ENCODE peak calls at places on chromosomes 12 and 14, in four cellular contexts. W is SJSA1, Q is thyroid gland, G is right cardiac atrium. M is an unnamed sample. For H3K9me3, the result is how much of the 10 kb centered on the place peaks cover.

GRCh38 chr12:29782821-29783772 is 645 bp downstream of the TMTC1 start:
- DNase-seq in W (no peak), Q (peak), G (peak), M (no peak)

GRCh38 chr12:54384591-54385041 is at the start of gene ZNF385A:
- DNase-seq in W (no peak), Q (peak), G (peak), M (no peak)

GRCh38 chr14:95935228-95935822 is 58.7 kb downstream of the TUNAR start:
- DNase-seq in W (no peak), Q (peak), G (no peak), M (peak)

GRCh38 chr14:102605026-102605425 is 12.6 kb downstream of the RCOR1 start:
- DNase-seq in W (no peak), Q (peak), G (no peak), M (no peak)

GRCh38 chr12:87253157-87253556 is 776.0 kb downstream of the C12orf50 start:
- DNase-seq in W (no peak), Q (no peak), G (peak), M (no peak)

GRCh38 chr12:6264402-6265037 is 46.0 kb upstream of the PLEKHG6 start:
- DNase-seq in W (no peak), Q (peak), G (no peak), M (no peak)

GRCh38 chr12:91778091-91778819 is 367.4 kb downstream of the BTG1 start:
- DNase-seq in W (no peak), Q (peak), G (no peak), M (peak)

GRCh38 chr14:40010961-40011360 is 578.7 kb upstream of the FBXO33 start:
- DNase-seq in W (no peak), Q (no peak), G (no peak), M (no peak)

GRCh38 chr12:65618574-65618973 is 205.7 kb upstream of the HMGA2 start:
- DNase-seq in W (no peak), Q (no peak), G (no peak), M (no peak)

GRCh38 chr12:80186727-80187217 is 87.4 kb downstream of the OTOGL start:
- DNase-seq in W (peak), Q (peak), G (peak), M (peak)

GRCh38 chr14:99966912-99967311 is 98.3 kb upstream of the EVL start:
- DNase-seq in W (no peak), Q (peak), G (peak), M (no peak)

GRCh38 chr12:109304485-109304884 is 4.6 kb downstream of the FOXN4 start:
- DNase-seq in W (no peak), Q (no peak), G (no peak), M (no peak)

GRCh38 chr14:89242871-89243270 is 174.2 kb downstream of the FOXN3 start:
- DNase-seq in W (no peak), Q (no peak), G (no peak), M (no peak)

GRCh38 chr12:64685076-64685475 is 74.1 kb downstream of the GNS start:
- DNase-seq in W (no peak), Q (no peak), G (no peak), M (no peak)

GRCh38 chr14:70265422-70265821 is 76.7 kb upstream of the SLC8A3 start:
- DNase-seq in W (no peak), Q (no peak), G (no peak), M (no peak)

GRCh38 chr12:67442347-67442841 is 173.2 kb downstream of the CAND1 start:
- DNase-seq in W (peak), Q (peak), G (peak), M (no peak)

GRCh38 chr12:88291498-88292131 is 149.5 kb downstream of the TMTC3 start:
- DNase-seq in W (no peak), Q (no peak), G (no peak), M (no peak)

GRCh38 chr12:66352197-66352596 is 49.9 kb downstream of the HELB start:
- DNase-seq in W (no peak), Q (peak), G (peak), M (no peak)

GRCh38 chr12:38555620-38556596 is 239.3 kb downstream of the ALG10B start:
- DNase-seq in W (no peak), Q (no peak), G (no peak), M (no peak)

GRCh38 chr12:98820005-98820404 is 174.9 kb downstream of the APAF1 start:
- DNase-seq in W (no peak), Q (no peak), G (no peak), M (no peak)

GRCh38 chr12:85279449-85280137 is 427 bp upstream of the ALX1 start:
- DNase-seq in W (peak), Q (peak), G (peak), M (no peak)

GRCh38 chr12:52715416-52715815 is 12.1 kb upstream of the KRT77 start:
- DNase-seq in W (no peak), Q (peak), G (no peak), M (no peak)

GRCh38 chr14:92635896-92636295 is 112.5 kb downstream of the LGMN start:
- DNase-seq in W (no peak), Q (no peak), G (no peak), M (no peak)

GRCh38 chr12:93616584-93617101 is 44.2 kb downstream of the SOCS2 start:
- DNase-seq in W (peak), Q (no peak), G (no peak), M (no peak)

GRCh38 chr14:102848830-102849521 is 71.7 kb downstream of the TRAF3 start:
- DNase-seq in W (no peak), Q (peak), G (peak), M (no peak)

GRCh38 chr12:54765652-54766051 is 88.7 kb upstream of the MUCL1 start:
- DNase-seq in W (no peak), Q (no peak), G (no peak), M (no peak)

DNA sequence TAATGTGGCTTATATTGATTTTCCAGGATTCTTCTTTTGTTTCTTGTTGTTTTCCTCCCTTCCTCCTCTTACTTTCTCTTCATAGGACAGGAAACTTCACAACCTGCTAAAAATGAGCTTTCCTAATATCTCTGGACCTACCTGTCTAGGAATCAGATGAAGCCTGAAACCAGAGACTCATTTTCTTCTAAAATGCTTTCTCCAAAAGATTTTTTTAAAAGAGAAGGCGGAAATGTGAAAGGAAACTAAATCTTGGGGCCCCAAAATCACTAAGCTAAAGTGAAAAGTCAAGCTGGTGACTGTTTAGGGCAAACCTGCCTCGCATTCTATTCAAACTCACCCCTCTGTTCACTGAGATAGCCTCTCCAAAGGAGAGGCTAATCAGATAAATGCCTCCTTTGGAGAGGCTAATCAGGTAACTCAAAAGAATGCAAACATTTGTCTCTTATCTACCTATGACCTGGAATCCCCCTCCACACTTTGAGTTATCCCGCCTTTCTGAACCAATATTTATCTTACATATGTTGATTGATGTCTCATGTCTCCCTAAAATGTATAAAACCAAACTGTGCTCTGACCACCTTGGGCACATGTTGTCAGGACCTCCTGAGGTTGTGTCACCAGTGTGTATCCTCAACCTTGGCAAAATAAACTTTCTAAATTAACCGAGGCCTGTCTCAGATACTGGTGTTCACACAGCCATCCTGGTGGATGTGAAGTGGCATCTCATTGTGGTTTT is 72.7 kb upstream of the HECTD1 start:
- DNase-seq in W (no peak), Q (no peak), G (no peak), M (no peak)
- H3K9me3 ChIP-seq in W (under half), Q (under half), G (under half), M (under half)

DNA sequence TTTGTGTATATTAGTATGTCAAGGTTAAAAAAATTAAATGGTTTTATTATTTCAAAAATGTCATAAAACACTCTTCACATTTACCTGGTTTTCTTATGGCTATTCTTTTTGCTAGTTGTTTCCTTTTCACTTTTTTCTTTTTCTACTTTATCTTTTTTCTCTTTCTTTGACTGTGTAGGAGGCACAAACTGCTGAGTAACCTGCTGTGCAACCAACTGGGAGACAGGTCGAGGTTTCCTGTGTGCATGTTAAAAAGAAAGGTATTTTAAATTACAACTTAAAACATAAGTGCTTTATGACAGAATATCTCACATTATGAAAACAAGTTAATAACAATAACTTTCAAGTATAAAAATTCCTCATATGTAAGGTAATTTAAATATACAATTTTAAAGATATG is 16.9 kb upstream of the GXYLT1 start:
- DNase-seq in W (no peak), Q (no peak), G (no peak), M (no peak)
- H3K4me3 ChIP-seq in W (no peak), Q (no peak), G (no peak), M (no peak)

DNA sequence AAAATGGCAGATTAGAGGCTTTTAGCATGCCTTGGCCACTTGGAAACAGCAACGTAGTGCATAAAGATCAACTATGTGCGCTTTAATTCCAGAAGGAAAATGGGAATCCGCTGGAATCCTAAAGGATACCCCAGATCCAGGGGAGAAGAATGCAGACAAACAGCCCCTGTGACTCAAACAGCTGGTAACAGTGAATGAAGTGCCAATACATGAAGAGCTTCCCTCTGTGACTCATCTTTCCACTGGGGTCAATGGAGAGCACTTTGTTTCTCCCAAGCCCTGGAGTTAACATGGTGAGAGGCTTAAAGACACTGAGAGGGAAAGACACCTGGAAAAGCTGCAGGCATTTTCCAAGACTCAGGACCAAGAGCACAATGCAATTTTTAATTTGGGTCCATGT is 263.1 kb downstream of the CEP128 start:
- DNase-seq in W (no peak), Q (no peak), G (no peak), M (no peak)
- H3K9me3 ChIP-seq in W (under half), Q (under half), G (under half), M (under half)

GRCh38 chr14:66008631-66009030 is 477.5 kb upstream of the CCDC196 start:
- DNase-seq in W (no peak), Q (no peak), G (no peak), M (no peak)
- H3K4me3 ChIP-seq in W (no peak), Q (no peak), G (no peak), M (no peak)

GRCh38 chr14:25463475-25463874 is 413.5 kb upstream of the STXBP6 start:
- DNase-seq in W (no peak), Q (no peak), G (no peak), M (no peak)
- H3K9me3 ChIP-seq in W (under half), Q (under half), G (under half), M (under half)

GRCh38 chr12:112979281-112979680 is 962 bp downstream of the OAS2 start:
- DNase-seq in W (no peak), Q (no peak), G (peak), M (peak)
- H3K4me3 ChIP-seq in W (no peak), Q (peak), G (peak), M (peak)

M was measured in CD4-positive, alpha-beta memory T cell.